ENCODE peak calls at places on chromosomes 7 and 10, in nine cellular contexts. N is H9; C is neural crest cell; B is AG08395; S is myocyte; K is NAMALWA; Y is stimulated activated CD4-positive, alpha-beta T cell treated with anti-CD3 and anti-CD28 coated beads, Interleukin-1b, Interleukin-23, amount 100 ng/mL, for 4 hours; J is left ventricle myocardium inferior; A is mucosa of gallbladder. F is an unnamed sample.
A peak's percentile ranks its signal among the peaks of the same experiment; 100 is the strongest.

GRCh38 chr7:114859477-114859876 is 62.4 kb upstream of the MDFIC start:
- DNase-seq in N (no peak), C (no peak), B (no peak), S (no peak), K (no peak), Y (no peak), J (no peak), A (no peak), F (no peak)

GRCh38 chr10:99346247-99346646 is 17.1 kb downstream of the CNNM1 start:
- DNase-seq in N (no peak), C (no peak), B (peak; percentile 73), S (peak; percentile 69), K (no peak), Y (no peak), J (no peak), A (no peak), F (no peak)

GRCh38 chr10:31758495-31758894 is 170.1 kb downstream of the ARHGAP12 start:
- DNase-seq in N (no peak), C (no peak), B (peak; percentile 61), S (no peak), K (no peak), Y (no peak), J (no peak), A (no peak), F (no peak)

GRCh38 chr7:116583653-116584052 is 58.8 kb downstream of the CAV1 start:
- DNase-seq in N (no peak), C (no peak), B (no peak), S (peak; percentile 63), K (peak; percentile 72), Y (no peak), J (no peak), A (no peak), F (no peak)

GRCh38 chr7:99919814-99920618 is 686 bp upstream of the TRIM4 start:
- DNase-seq in N (no peak), C (no peak), B (no peak), S (no peak), K (peak; percentile 31), Y (no peak), J (no peak), A (no peak), F (no peak)

GRCh38 chr10:96501985-96502384 is 11.7 kb downstream of the TLL2 start:
- DNase-seq in N (no peak), C (no peak), B (no peak), S (no peak), K (no peak), Y (no peak), J (no peak), A (no peak), F (no peak)

GRCh38 chr10:96089116-96089515 is 41.0 kb upstream of the ZNF518A start:
- DNase-seq in N (no peak), C (no peak), B (no peak), S (no peak), K (no peak), Y (no peak), J (no peak), A (no peak), F (no peak)

GRCh38 chr10:130998046-130998435 is 313.5 kb downstream of the TCERG1L start:
- DNase-seq in N (no peak), C (no peak), B (no peak), S (no peak), K (no peak), Y (no peak), J (no peak), A (no peak), F (no peak)

GRCh38 chr7:51189777-51190176 is 126.8 kb downstream of the COBL start:
- DNase-seq in N (no peak), C (no peak), B (no peak), S (no peak), K (no peak), Y (no peak), J (no peak), A (no peak), F (no peak)

GRCh38 chr7:117072620-117073118 is 119.4 kb downstream of the ST7 start:
- DNase-seq in N (no peak), C (no peak), B (no peak), S (peak; percentile 54), K (no peak), Y (no peak), J (peak; percentile 44), A (peak; percentile 64), F (no peak)

GRCh38 chr10:6300106-6300783 is 97.5 kb downstream of the PFKFB3 start:
- DNase-seq in N (no peak), C (no peak), B (peak; percentile 79), S (peak; percentile 60), K (peak; percentile 82), Y (no peak), J (no peak), A (peak; percentile 37), F (no peak)

F was measured in iPS DF 19.7.